ENCODE peak calls at places on chromosomes 5 and 9, in seven cellular contexts. D, Y, C, M, B, J and S are unnamed samples. For H3K4me1, the result is how much of the 10 kb centered on the place peaks cover.

GRCh38 chr5:59873113-59873512 is 20.4 kb downstream of the PDE4D start:
- DNase-seq in M (no peak), J (no peak), C (peak), Y (no peak), D (no peak), B (no peak), S (no peak)

GRCh38 chr5:150295172-150295611 is 5.6 kb upstream of the CAMK2A start:
- DNase-seq in D (peak), B (no peak), C (peak), J (no peak), M (peak), Y (peak), S (no peak)

GRCh38 chr9:20732118-20732517 is 48.1 kb downstream of the FOCAD start:
- DNase-seq in B (no peak), C (peak), Y (no peak), D (no peak), J (no peak), M (no peak), S (no peak)

GRCh38 chr9:128807827-128808226 is 10.5 kb upstream of the ENDOG start:
- DNase-seq in M (no peak), Y (no peak), C (no peak), D (no peak), B (no peak), J (no peak), S (no peak)

GRCh38 chr5:132815454-132815853 is 2.4 kb downstream of the SOWAHA start:
- DNase-seq in M (no peak), J (no peak), D (no peak), C (no peak), Y (no peak), B (no peak), S (no peak)

GRCh38 chr5:149455889-149456409 is 76.9 kb upstream of the IL17B start:
- DNase-seq in M (no peak), B (no peak), C (no peak), D (no peak), J (peak), Y (no peak), S (no peak)

GRCh38 chr5:6659941-6660684 is 26.9 kb downstream of the SRD5A1 start:
- DNase-seq in B (no peak), J (no peak), D (no peak), M (no peak), C (no peak), Y (peak), S (no peak)

GRCh38 chr5:57692582-57693487 is 210.2 kb upstream of the ACTBL2 start:
- DNase-seq in C (peak), D (peak), Y (peak), B (no peak), J (peak), M (peak), S (no peak)

GRCh38 chr5:157161996-157162395 is 4.1 kb downstream of the GARIN3 start:
- DNase-seq in D (no peak), J (no peak), C (no peak), M (no peak), B (no peak), Y (no peak), S (peak)

GRCh38 chr5:87733918-87734317 is 321.2 kb upstream of the CCNH start:
- DNase-seq in B (no peak), D (no peak), M (no peak), C (no peak), Y (no peak), J (no peak), S (no peak)

DNA sequence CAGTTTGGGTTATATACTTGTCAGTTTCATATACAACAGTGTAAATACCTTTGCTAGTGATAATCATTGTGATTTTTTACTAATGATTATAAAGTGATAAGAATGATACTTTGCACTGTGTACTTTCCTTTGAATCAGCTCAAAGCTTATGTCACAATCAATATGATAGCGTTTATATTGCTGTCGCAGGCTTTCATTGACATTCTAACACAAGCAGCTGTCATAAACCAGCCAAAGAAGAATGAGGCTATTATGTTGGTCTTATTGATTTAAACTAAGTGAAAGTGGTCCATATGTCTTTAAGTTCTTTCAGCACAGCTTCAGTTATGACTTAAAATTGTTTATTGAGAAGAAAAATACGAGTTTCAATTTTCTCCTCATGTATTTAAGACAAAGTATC is 272.7 kb upstream of the RGMB start:
- DNase-seq in Y (no peak), J (no peak), C (no peak), B (no peak), M (no peak), D (no peak), S (no peak)
- TF ChIP-seq EP300 in Y (no peak), J (no peak), C (no peak), B (no peak), M (no peak), D (no peak), S (no peak)

DNA sequence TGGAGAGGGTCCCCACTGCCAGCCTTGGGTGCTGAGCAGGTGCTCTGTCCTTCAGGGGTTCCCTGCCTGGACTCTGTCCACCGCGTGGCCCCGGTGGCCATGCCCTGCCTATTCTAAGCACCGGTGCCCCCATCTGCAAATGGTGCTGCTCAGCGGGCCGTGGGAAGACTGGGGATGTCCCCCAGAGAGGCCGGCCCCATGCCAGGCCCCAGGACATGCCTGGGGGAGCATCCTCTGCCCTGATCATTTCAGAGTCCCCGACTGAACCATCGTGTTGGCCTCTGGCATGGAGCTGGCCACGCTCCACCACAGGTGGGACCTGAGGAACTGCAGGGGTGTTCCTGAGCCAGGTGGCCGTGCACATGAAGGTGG is 64.7 kb downstream of the RXRA start:
- DNase-seq in J (no peak), M (no peak), Y (no peak), B (no peak), C (no peak), D (no peak), S (no peak)
- H3K4me1 ChIP-seq in J (half or more), M (half or more), Y (under half), B (under half), C (under half), D (half or more), S (half or more)

DNA sequence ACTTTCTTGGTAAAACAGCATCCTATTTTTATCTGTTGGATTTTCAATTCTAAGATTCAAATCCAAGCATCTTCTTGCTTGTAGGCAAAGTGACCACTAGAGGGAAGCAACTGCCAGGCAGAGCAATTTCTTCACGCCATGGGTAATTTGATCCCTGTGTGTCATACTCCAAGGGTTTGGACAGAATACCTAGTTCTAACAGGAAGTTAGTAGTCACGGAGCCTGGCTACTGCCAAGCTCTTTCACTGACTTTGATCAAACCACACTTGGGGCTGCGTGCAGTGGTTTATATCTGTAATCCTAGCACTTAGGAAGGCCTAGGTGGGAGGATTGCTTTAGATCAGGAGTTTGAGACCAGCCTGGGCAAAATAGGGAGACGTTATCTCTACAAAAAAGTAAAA is 473.6 kb upstream of the TNC start:
- DNase-seq in Y (peak), C (peak), J (peak), D (peak), M (peak), B (peak), S (no peak)
- TF ChIP-seq EP300 in Y (no peak), C (peak), J (no peak), D (no peak), M (no peak), B (peak), S (no peak)

GRCh38 chr5:143177263-143177994 is 226.1 kb downstream of the NR3C1 start:
- DNase-seq in D (peak), J (no peak), M (peak), B (no peak), Y (no peak), C (peak), S (no peak)
- H3K4me1 ChIP-seq in D (under half), J (under half), M (under half), B (under half), Y (under half), C (under half), S (under half)

DNA sequence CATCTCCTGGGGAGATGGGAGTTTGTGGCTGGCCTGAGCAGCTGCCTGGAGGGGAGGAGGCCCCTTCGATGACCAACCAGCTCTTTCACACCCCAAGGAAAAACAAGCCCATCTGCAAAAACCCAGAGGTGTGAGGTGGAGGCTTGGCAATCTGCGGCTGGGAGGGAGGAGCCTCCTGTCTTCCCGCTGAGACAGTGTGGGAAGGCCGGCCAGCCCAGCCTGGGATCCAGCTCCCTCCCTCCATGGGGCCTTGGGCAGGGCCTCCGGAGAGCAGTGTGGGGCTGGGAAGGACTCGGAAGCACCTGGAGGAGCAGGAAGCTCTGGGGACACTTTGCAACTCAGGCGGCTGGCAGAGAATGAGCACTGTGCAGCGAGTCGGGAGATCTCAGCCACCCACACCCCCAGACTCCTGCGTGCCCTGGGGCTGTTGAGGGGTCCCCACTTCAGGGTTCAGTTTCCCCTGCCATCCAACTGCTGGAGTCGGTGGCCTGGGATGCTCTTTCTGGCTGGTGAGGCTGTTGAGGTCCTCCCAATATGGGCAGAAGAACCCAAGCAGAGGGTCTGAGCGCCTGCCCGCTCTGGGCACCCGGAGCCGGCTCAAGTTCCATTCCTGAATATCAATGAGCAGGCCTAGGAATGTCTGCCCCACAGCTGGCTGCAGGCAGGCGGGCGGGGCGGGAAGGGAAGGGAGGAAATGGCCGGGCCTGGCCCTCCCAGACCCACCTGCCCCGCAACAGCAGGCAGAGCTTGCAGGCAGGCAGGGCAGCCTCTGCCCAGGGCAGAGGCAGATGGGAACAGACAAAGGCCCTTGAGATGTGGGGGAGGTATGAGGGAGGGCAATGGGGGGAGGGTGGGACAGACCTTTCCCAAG is 101.1 kb downstream of the FGF18 start:
- DNase-seq in M (no peak), D (no peak), C (peak), B (peak), Y (peak), J (no peak), S (no peak)
- TF ChIP-seq EP300 in M (no peak), D (no peak), C (no peak), B (no peak), Y (no peak), J (no peak), S (no peak)

GRCh38 chr9:34576943-34577634 is 12.4 kb downstream of the CNTFR start:
- DNase-seq in M (no peak), Y (no peak), B (peak), D (no peak), J (no peak), C (no peak), S (no peak)

GRCh38 chr9:34577635-34578240 is 11.8 kb downstream of the CNTFR start:
- DNase-seq in J (no peak), B (peak), D (no peak), M (no peak), C (no peak), Y (no peak), S (no peak)

GRCh38 chr9:34575775-34576592 is 13.5 kb downstream of the CNTFR start:
- DNase-seq in D (no peak), C (no peak), M (no peak), Y (peak), B (no peak), J (no peak), S (no peak)

GRCh38 chr9:34578241-34579096 is 11.1 kb downstream of the CNTFR start:
- DNase-seq in C (no peak), Y (no peak), J (no peak), M (no peak), B (peak), D (no peak), S (no peak)

DNA sequence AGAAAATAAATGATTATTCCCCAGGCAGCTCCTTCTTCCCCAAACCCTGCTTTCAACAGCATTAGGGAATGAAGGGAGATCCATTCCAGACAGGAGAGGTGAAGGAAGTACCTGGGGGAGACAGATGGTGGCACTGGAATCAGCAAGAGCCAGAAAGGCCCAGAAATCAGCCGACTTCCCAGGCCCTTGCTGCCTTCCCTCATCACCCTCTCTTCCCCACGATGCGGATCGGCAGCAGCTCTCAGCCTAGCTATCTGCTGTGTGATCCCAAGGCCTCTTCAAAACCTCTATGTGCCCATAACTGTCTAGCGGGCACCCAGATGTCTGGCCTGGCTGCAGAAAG is 13.0 kb downstream of the CNTFR start:
- DNase-seq in D (no peak), B (no peak), Y (no peak), C (no peak), M (no peak), J (no peak), S (no peak)
- H3K4me1 ChIP-seq in D (under half), B (under half), Y (under half), C (under half), M (under half), J (under half), S (under half)

DNA sequence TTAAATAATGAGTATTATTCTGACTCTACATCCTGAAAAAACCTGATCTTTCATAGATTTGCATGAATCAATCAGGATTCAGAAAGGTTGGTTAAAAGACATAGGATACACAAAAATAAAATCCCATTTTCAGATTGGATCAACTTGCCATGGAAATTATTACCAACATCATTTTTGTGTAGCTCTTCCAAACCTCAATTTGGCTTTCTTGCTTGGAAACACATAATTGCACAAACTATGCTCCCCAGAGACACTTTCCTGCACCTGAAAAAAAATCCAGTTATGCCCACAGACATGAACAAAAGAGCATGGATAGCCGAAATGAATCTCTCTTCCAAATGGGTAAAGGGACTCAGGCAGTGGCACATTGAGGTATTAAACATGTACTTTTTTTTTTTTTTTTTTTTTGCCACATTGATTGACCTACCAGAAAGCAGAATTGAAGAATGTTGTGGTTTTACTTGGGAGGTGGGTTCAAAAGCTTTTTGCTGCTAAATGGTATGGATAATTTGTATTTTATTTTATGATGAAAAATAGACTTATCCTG is 135.4 kb upstream of the FBN2 start:
- DNase-seq in Y (no peak), D (no peak), M (no peak), C (no peak), B (no peak), J (no peak), S (no peak)
- TF ChIP-seq EP300 in Y (no peak), D (no peak), M (no peak), C (no peak), B (no peak), J (no peak), S (no peak)

DNA sequence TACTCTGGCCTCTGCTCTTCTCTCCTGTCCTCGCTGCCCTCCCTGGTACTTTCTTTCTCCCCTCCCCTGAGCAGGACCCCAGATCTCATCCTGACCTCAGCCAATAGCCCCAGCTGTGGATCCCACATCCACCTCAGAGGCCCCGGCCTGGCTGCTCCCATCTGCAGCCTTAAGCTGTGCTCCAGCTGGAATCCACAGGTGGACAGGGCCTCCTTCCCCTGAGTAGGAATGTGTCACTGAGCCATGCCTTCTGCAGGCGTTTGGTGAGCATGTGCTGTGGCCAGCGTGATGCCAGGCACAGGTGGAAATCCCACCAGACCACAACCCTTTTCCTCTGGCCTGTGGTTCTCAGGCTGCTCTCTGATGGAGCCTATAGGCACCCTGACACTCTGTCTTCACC is 68.9 kb downstream of the C5orf15 start:
- DNase-seq in B (no peak), C (no peak), M (no peak), J (no peak), D (no peak), Y (no peak), S (no peak)
- H3K4me1 ChIP-seq in B (under half), C (under half), M (under half), J (under half), D (under half), Y (under half), S (under half)

GRCh38 chr5:19342942-19343341 is 645.1 kb downstream of the CDH18 start:
- DNase-seq in D (no peak), Y (no peak), M (no peak), B (no peak), C (no peak), J (no peak), S (no peak)
- TF ChIP-seq EP300 in D (no peak), Y (no peak), M (no peak), B (no peak), C (no peak), J (no peak), S (no peak)

GRCh38 chr9:123364241-123364824 is 8.3 kb downstream of the CRB2 start:
- DNase-seq in J (no peak), B (no peak), Y (no peak), C (no peak), D (no peak), M (no peak), S (no peak)
- H3K4me1 ChIP-seq in J (half or more), B (under half), Y (under half), C (under half), D (under half), M (under half), S (under half)